ENCODE peak calls at places on chromosomes 12 and 14, in ten cellular contexts. N is PC-3, Y is pancreas, A is neural crest cell, W is heart right ventricle, I is foreskin fibroblast, B is AG09319, J is fibroblast of the aortic adventitia, U is keratinocyte, E is ovary. L is an unnamed sample.

GRCh38 chr12:13211191-13211858 is 14.8 kb downstream of the EMP1 start:
- DNase-seq in W (no peak), J (peak; percentile 41), U (no peak), N (peak; percentile 59), Y (no peak), A (no peak), B (no peak), I (peak; percentile 60), E (no peak), L (no peak)

GRCh38 chr14:45249847-45250575 is 3.0 kb downstream of the MIS18BP1 start:
- DNase-seq in U (no peak), E (no peak), Y (peak; percentile 23), A (no peak), I (peak; percentile 68), N (peak; percentile 33), B (peak; percentile 86), W (no peak), J (peak; percentile 64), L (no peak)

GRCh38 chr14:52694761-52695480 is 437 bp downstream of the ERO1A start:
- DNase-seq in J (peak; percentile 51), E (peak; percentile 26), U (no peak), I (peak; percentile 59), A (no peak), W (peak; percentile 35), Y (peak; percentile 45), B (no peak), N (peak; percentile 72), L (peak; percentile 38)

GRCh38 chr12:125773033-125773432 is 707.8 kb downstream of the AACS start:
- DNase-seq in Y (no peak), J (no peak), B (no peak), W (no peak), A (peak; percentile 5), E (no peak), U (no peak), N (peak; percentile 25), I (no peak), L (peak; percentile 7)

GRCh38 chr12:51520576-51521325 is 70.3 kb upstream of the SCN8A start:
- DNase-seq in J (no peak), E (no peak), Y (no peak), A (no peak), W (no peak), N (no peak), U (no peak), I (no peak), B (no peak), L (no peak)

GRCh38 chr12:53714004-53714403 is 13.2 kb downstream of the CALCOCO1 start:
- DNase-seq in Y (no peak), U (no peak), N (no peak), E (no peak), J (no peak), I (no peak), A (no peak), W (no peak), B (no peak), L (no peak)

GRCh38 chr14:68364823-68365222 is 428.0 kb downstream of the ZFP36L1 start:
- DNase-seq in Y (no peak), W (no peak), A (peak; percentile 32), J (no peak), N (no peak), E (no peak), B (no peak), I (no peak), U (no peak), L (peak; percentile 42)

GRCh38 chr12:65335021-65335714 is 56.7 kb downstream of the MSRB3 start:
- DNase-seq in Y (no peak), E (peak; percentile 30), B (peak; percentile 54), A (no peak), J (peak; percentile 95), I (peak; percentile 90), N (peak; percentile 60), W (no peak), U (no peak), L (peak; percentile 15)

GRCh38 chr12:109741286-109741969 is 27.8 kb downstream of the FAM222A start:
- DNase-seq in J (no peak), A (no peak), B (no peak), W (peak; percentile 2), I (no peak), N (no peak), E (no peak), Y (no peak), U (no peak), L (no peak)

GRCh38 chr14:95225251-95225887 is 68.0 kb upstream of the DICER1 start:
- DNase-seq in I (no peak), J (no peak), Y (peak; percentile 53), N (no peak), A (no peak), B (no peak), U (no peak), E (no peak), W (no peak), L (no peak)
- TF ChIP-seq CTCF in I (no peak), J (no peak), Y (no peak), N (no peak), A (no peak), B (no peak), U (no peak), E (no peak), W (no peak), L (no peak)

GRCh38 chr14:55800443-55800842 is 220.4 kb downstream of the KTN1 start:
- DNase-seq in U (no peak), W (no peak), E (no peak), B (no peak), A (no peak), I (no peak), J (no peak), N (no peak), Y (no peak), L (no peak)
- TF ChIP-seq CTCF in U (no peak), W (no peak), E (no peak), B (no peak), A (no peak), I (no peak), J (no peak), N (no peak), Y (no peak), L (no peak)

GRCh38 chr14:85529803-85530574 is at the start of gene FLRT2:
- DNase-seq in I (peak; percentile 87), Y (peak; percentile 88), B (peak; percentile 68), W (peak; percentile 42), J (peak; percentile 81), A (peak; percentile 25), N (no peak), U (no peak), E (peak; percentile 81), L (no peak)

GRCh38 chr14:85527006-85527405 is 2.9 kb upstream of the FLRT2 start:
- DNase-seq in A (no peak), Y (no peak), N (peak; percentile 15), B (no peak), J (peak; percentile 70), W (no peak), U (no peak), E (no peak), I (peak; percentile 75), L (no peak)

GRCh38 chr14:85527458-85527857 is 2.5 kb upstream of the FLRT2 start:
- DNase-seq in I (peak; percentile 55), Y (no peak), B (no peak), A (no peak), W (no peak), N (peak; percentile 37), J (peak; percentile 67), U (no peak), E (no peak), L (no peak)

GRCh38 chr14:85528882-85529585 is 910 bp upstream of the FLRT2 start:
- DNase-seq in B (no peak), N (peak; percentile 29), J (peak; percentile 84), U (no peak), I (peak; percentile 90), A (peak; percentile 5), W (no peak), E (peak; percentile 29), Y (peak; percentile 45), L (no peak)

GRCh38 chr14:85528080-85528881 is 1.7 kb upstream of the FLRT2 start:
- DNase-seq in E (peak; percentile 31), Y (peak; percentile 66), I (peak; percentile 93), U (no peak), W (no peak), B (peak; percentile 75), J (peak; percentile 95), A (peak; percentile 20), N (peak; percentile 50), L (no peak)
- TF ChIP-seq CTCF in E (peak; percentile 47), Y (no peak), I (peak; percentile 63), U (peak; percentile 83), W (peak; percentile 59), B (peak; percentile 79), J (peak; percentile 77), A (peak; percentile 63), N (peak; percentile 52), L (no peak)

GRCh38 chr12:21607701-21608100 is 3.1 kb upstream of the GYS2 start:
- DNase-seq in I (peak; percentile 17), A (no peak), Y (no peak), B (peak; percentile 19), U (no peak), E (no peak), J (peak; percentile 63), W (no peak), N (peak; percentile 25), L (no peak)
- TF ChIP-seq CTCF in I (no peak), A (no peak), Y (no peak), B (peak; percentile 46), U (peak; percentile 21), E (peak; percentile 24), J (peak; percentile 36), W (peak; percentile 53), N (peak; percentile 43), L (no peak)

L was measured in Calu3.